ENCODE peak calls at places on chromosomes 4 and X, in eight cellular contexts. C, Y, L, U, Q, B, G and E are unnamed samples.

GRCh38 chr4:185215261-185215660 is 5.9 kb downstream of the SNX25 start:
- DNase-seq in C (no peak), Y (no peak), L (no peak), U (peak; percentile 40), Q (no peak), B (no peak), G (no peak), E (no peak)

GRCh38 chrX:141879616-141880015 is 24.1 kb upstream of the MAGEC1 start:
- DNase-seq in C (peak; percentile 9), Y (peak; percentile 8), L (no peak), U (no peak), Q (no peak), B (no peak), G (no peak), E (peak; percentile 54)

GRCh38 chrX:79371640-79372039 is 4.5 kb upstream of the ITM2A start:
- DNase-seq in C (no peak), Y (no peak), L (no peak), U (no peak), Q (no peak), B (no peak), G (no peak), E (no peak)

GRCh38 chr4:133147365-133147821 is 1.7 kb upstream of the PCDH10 start:
- DNase-seq in C (no peak), Y (peak; percentile 28), L (peak; percentile 12), U (no peak), Q (no peak), B (no peak), G (no peak), E (peak; percentile 62)

GRCh38 chr4:10096201-10096975 is 20.2 kb downstream of the WDR1 start:
- DNase-seq in C (no peak), Y (no peak), L (no peak), U (peak; percentile 97), Q (peak; percentile 69), B (peak; percentile 80), G (peak; percentile 96), E (no peak)

GRCh38 chr4:74320559-74321118 is 12.4 kb downstream of the EPGN start:
- DNase-seq in C (peak; percentile 61), Y (peak; percentile 64), L (peak; percentile 12), U (peak; percentile 53), Q (no peak), B (no peak), G (peak; percentile 75), E (peak; percentile 86)

GRCh38 chr4:25477251-25477650 is 100.2 kb downstream of the ANAPC4 start:
- DNase-seq in C (no peak), Y (no peak), L (no peak), U (no peak), Q (no peak), B (no peak), G (no peak), E (no peak)

GRCh38 chr4:183541081-183542045 is 36.5 kb downstream of the ING2 start:
- DNase-seq in C (peak; percentile 44), Y (peak; percentile 33), L (no peak), U (peak; percentile 9), Q (no peak), B (peak; percentile 55), G (peak; percentile 6), E (peak; percentile 4)

GRCh38 chr4:78706302-78706701 is 69.8 kb upstream of the BMP2K start:
- DNase-seq in C (no peak), Y (no peak), L (no peak), U (peak; percentile 19), Q (no peak), B (no peak), G (no peak), E (no peak)